ENCODE peak calls at places on chromosomes 16 and 17, in four cellular contexts. One of them, this sample, is unnamed.

GRCh38 chr16:23434380-23434779 is 18.6 kb downstream of the COG7 start:
- DNase-seq in globus pallidus: peak
- DNase-seq in ovary: no peak
- DNase-seq in posterior cingulate gyrus: no peak
- DNase-seq in this sample: peak

GRCh38 chr17:632551-632950 is 82.1 kb downstream of the VPS53 start:
- DNase-seq in globus pallidus: no peak
- DNase-seq in ovary: no peak
- DNase-seq in posterior cingulate gyrus: no peak
- DNase-seq in this sample: no peak

GRCh38 chr17:44297975-44298374 is 10.4 kb upstream of the RUNDC3A start:
- DNase-seq in globus pallidus: no peak
- DNase-seq in ovary: no peak
- DNase-seq in posterior cingulate gyrus: no peak
- DNase-seq in this sample: no peak

GRCh38 chr17:74513987-74514631 is 17.2 kb downstream of the CD300LB start:
- DNase-seq in globus pallidus: no peak
- DNase-seq in ovary: no peak
- DNase-seq in posterior cingulate gyrus: no peak
- DNase-seq in this sample: peak

GRCh38 chr17:63476857-63477470 is at the start of gene ACE:
- DNase-seq in globus pallidus: no peak
- DNase-seq in ovary: no peak
- DNase-seq in posterior cingulate gyrus: peak
- DNase-seq in this sample: peak

GRCh38 chr17:81902023-81902652 is at the start of gene NPB:
- DNase-seq in globus pallidus: no peak
- DNase-seq in ovary: peak
- DNase-seq in posterior cingulate gyrus: no peak
- DNase-seq in this sample: no peak

GRCh38 chr16:8628981-8629725 is 7.7 kb downstream of the METTL22 start:
- DNase-seq in globus pallidus: no peak
- DNase-seq in ovary: no peak
- DNase-seq in posterior cingulate gyrus: no peak
- DNase-seq in this sample: no peak

GRCh38 chr16:49437344-49437743 is 63.7 kb downstream of the C16orf78 start:
- DNase-seq in globus pallidus: no peak
- DNase-seq in ovary: no peak
- DNase-seq in posterior cingulate gyrus: no peak
- DNase-seq in this sample: no peak

GRCh38 chr16:78102122-78102660 is 2.7 kb downstream of the WWOX start:
- DNase-seq in globus pallidus: no peak
- DNase-seq in ovary: no peak
- DNase-seq in posterior cingulate gyrus: no peak
- DNase-seq in this sample: no peak

GRCh38 chr17:72123496-72123963 is 2.7 kb downstream of the SOX9 start:
- DNase-seq in globus pallidus: no peak
- DNase-seq in ovary: no peak
- DNase-seq in posterior cingulate gyrus: no peak
- DNase-seq in this sample: no peak

GRCh38 chr16:60684002-60684401 is 1352.2 kb downstream of the CDH8 start:
- DNase-seq in globus pallidus: no peak
- DNase-seq in ovary: no peak
- DNase-seq in posterior cingulate gyrus: no peak
- DNase-seq in this sample: no peak

GRCh38 chr17:549197-550040 is 165.2 kb downstream of the VPS53 start:
- DNase-seq in globus pallidus: no peak
- DNase-seq in ovary: no peak
- DNase-seq in posterior cingulate gyrus: no peak
- DNase-seq in this sample: peak

GRCh38 chr17:29037739-29038465 is 5.0 kb upstream of the PIPOX start:
- DNase-seq in globus pallidus: peak
- DNase-seq in ovary: no peak
- DNase-seq in posterior cingulate gyrus: no peak
- DNase-seq in this sample: no peak

GRCh38 chr17:40363480-40363838 is 1.1 kb downstream of the GJD3 start:
- DNase-seq in globus pallidus: no peak
- DNase-seq in ovary: no peak
- DNase-seq in posterior cingulate gyrus: no peak
- DNase-seq in this sample: peak

GRCh38 chr17:9079461-9080103 is 58.3 kb downstream of the NTN1 start:
- DNase-seq in globus pallidus: no peak
- DNase-seq in ovary: no peak
- DNase-seq in posterior cingulate gyrus: no peak
- DNase-seq in this sample: no peak

GRCh38 chr17:42135151-42135550 is 12.5 kb downstream of the HSPB9 start:
- DNase-seq in globus pallidus: no peak
- DNase-seq in ovary: no peak
- DNase-seq in posterior cingulate gyrus: no peak
- DNase-seq in this sample: no peak

GRCh38 chr17:44961921-44962350 is 6.2 kb downstream of the C1QL1 start:
- DNase-seq in globus pallidus: no peak
- DNase-seq in ovary: no peak
- DNase-seq in posterior cingulate gyrus: no peak
- DNase-seq in this sample: no peak

GRCh38 chr16:77213542-77214108 is 14.4 kb downstream of the SYCE1L start:
- DNase-seq in globus pallidus: no peak
- DNase-seq in ovary: peak
- DNase-seq in posterior cingulate gyrus: no peak
- DNase-seq in this sample: peak